ENCODE peak calls at places on chromosomes 1 and 21, in nine cellular contexts. G is ovary, T is upper lobe of right lung, E is SJSA1, H is heart left ventricle, W is body of pancreas, C is adrenal gland, R is mammary epithelial cell, O is cardiac muscle cell. Q is an unnamed sample.
A peak's percentile ranks its signal among the peaks of the same experiment; 100 is the strongest.

GRCh38 chr1:38858833-38859560 is 575 bp downstream of the RRAGC start:
- DNase-seq in G (peak; percentile 63), T (peak; percentile 87), E (peak; percentile 53), H (peak; percentile 70), W (peak; percentile 71), C (peak; percentile 70), R (peak; percentile 94), O (peak; percentile 71), Q (peak; percentile 73)

GRCh38 chr1:17582124-17582768 is 42.7 kb downstream of the ARHGEF10L start:
- DNase-seq in G (no peak), T (no peak), E (no peak), H (no peak), W (peak; percentile 62), C (no peak), R (peak; percentile 36), O (no peak), Q (no peak)

GRCh38 chr21:35006771-35007170 is 42.3 kb downstream of the RUNX1 start:
- DNase-seq in G (no peak), T (no peak), E (no peak), H (no peak), W (no peak), C (no peak), R (no peak), O (no peak), Q (no peak)

GRCh38 chr1:19824541-19824940 is 9.5 kb upstream of the RNF186 start:
- DNase-seq in G (no peak), T (no peak), E (no peak), H (no peak), W (no peak), C (no peak), R (no peak), O (no peak), Q (no peak)

GRCh38 chr21:32392299-32392879 is 423 bp downstream of the URB1 start:
- DNase-seq in G (no peak), T (no peak), E (no peak), H (no peak), W (no peak), C (no peak), R (peak; percentile 24), O (no peak), Q (no peak)

GRCh38 chr1:9730096-9730901 is 78.8 kb downstream of the PIK3CD start:
- DNase-seq in G (no peak), T (peak; percentile 85), E (no peak), H (peak; percentile 55), W (no peak), C (no peak), R (no peak), O (no peak), Q (peak; percentile 39)

GRCh38 chr21:27388835-27389234 is 421.9 kb upstream of the ADAMTS5 start:
- DNase-seq in G (no peak), T (no peak), E (no peak), H (no peak), W (no peak), C (no peak), R (peak; percentile 63), O (no peak), Q (no peak)

GRCh38 chr1:49199564-49199963 is 422.9 kb upstream of the BEND5 start:
- DNase-seq in G (no peak), T (no peak), E (no peak), H (no peak), W (no peak), C (no peak), R (no peak), O (no peak), Q (no peak)

GRCh38 chr1:172394167-172394751 is 26.2 kb upstream of the C1orf105 start:
- DNase-seq in G (no peak), T (no peak), E (no peak), H (peak; percentile 20), W (no peak), C (peak; percentile 31), R (peak; percentile 48), O (no peak), Q (no peak)

GRCh38 chr1:172390620-172391491 is 29.6 kb upstream of the C1orf105 start:
- DNase-seq in G (no peak), T (no peak), E (no peak), H (peak; percentile 28), W (no peak), C (no peak), R (no peak), O (no peak), Q (no peak)

GRCh38 chr1:172394811-172395210 is 25.7 kb upstream of the C1orf105 start:
- DNase-seq in G (no peak), T (no peak), E (no peak), H (no peak), W (no peak), C (no peak), R (no peak), O (no peak), Q (no peak)

GRCh38 chr1:172391972-172392371 is 28.5 kb upstream of the C1orf105 start:
- DNase-seq in G (no peak), T (no peak), E (no peak), H (no peak), W (no peak), C (no peak), R (no peak), O (no peak), Q (no peak)

DNA sequence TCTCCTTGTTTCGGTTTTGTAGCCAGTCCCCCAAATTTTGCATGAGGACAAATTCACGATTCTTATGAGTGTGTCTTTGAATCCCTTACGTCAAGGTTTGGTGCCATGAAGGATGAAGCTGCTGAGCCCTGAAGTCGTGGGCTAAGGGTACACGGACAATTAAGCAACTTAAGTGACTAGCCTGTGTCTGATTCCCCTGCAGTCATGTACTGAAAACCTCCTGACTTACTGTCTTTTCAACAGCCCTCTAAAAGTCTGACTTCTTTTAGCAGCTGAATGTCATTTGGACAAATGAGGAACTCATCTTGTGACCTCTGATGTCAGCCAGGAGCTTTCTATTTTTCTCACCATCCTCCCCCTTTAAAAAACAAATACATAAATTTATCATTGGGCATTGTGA is 27.1 kb upstream of the C1orf105 start:
- DNase-seq in G (no peak), T (no peak), E (no peak), H (no peak), W (no peak), C (no peak), R (no peak), O (no peak), Q (no peak)
- H3K4me1 ChIP-seq in G (peaks cover 5% of the 10 kb centered on the region), T (no peaks in the 10 kb centered on the region), E (peaks cover 24% of the 10 kb centered on the region), H (peaks cover 47% of the 10 kb centered on the region), W (peaks cover 4% of the 10 kb centered on the region), C (peaks cover 51% of the 10 kb centered on the region), R (peaks cover 5% of the 10 kb centered on the region), O (no peaks in the 10 kb centered on the region), Q (no peaks in the 10 kb centered on the region)

GRCh38 chr1:36513676-36514473 is 31.2 kb upstream of the CSF3R start:
- DNase-seq in G (no peak), T (peak; percentile 31), E (no peak), H (no peak), W (no peak), C (no peak), R (no peak), O (no peak), Q (no peak)
- H3K4me3 ChIP-seq in G (no peak overlapping the region), T (no peak overlapping the region), E (no peak overlapping the region), H (no peak overlapping the region), W (no peak overlapping the region), C (no peak overlapping the region), R (no peak overlapping the region), O (no peak overlapping the region), Q (no peak overlapping the region)

DNA sequence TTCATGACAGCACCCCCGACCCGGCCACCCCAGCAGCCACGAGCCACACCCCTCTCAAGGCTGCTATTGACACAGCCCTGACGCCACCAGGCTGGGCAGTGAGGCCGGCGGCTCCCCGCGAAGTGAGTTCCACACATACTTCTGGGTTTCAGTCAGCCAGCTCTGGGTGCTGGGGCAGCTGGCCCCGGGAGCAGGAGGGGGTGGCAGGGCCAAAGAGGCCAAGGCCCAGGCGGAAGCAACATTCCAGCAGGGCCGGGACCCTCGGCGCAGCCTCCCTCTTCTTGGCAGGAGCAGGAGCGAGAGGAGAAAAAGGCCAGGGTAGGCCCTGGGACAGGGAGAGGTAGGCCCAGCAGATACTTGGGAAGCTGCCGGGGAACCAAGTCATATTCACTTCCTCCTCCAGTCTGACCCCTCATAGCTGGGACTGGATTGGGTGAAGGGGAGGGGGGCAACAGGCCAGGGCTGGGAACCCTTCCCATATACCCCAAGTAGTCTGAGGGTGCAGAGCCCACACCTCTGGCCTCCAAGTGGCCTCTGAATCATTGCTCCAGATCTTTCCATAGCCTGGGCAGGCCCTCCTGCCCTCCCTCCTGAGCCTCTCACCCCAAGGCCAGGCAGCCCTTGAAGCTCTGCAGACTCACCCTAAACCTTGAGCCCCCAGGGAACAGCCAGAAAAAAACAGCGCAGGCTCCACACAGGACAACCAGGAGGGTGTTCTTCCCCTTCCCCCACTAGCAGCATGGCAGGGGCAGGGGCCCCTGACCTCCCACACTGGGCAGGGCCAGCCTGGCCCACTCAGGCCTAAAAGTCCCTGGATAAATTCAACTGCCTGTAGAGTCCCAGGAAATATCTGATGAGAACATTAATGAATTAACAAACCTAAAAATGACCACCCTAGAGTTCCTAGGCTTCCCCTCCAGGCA is 5.7 kb downstream of the HSPG2 start:
- DNase-seq in G (peak; percentile 71), T (peak; percentile 89), E (peak; percentile 97), H (peak; percentile 89), W (peak; percentile 73), C (peak; percentile 89), R (peak; percentile 71), O (peak; percentile 64), Q (peak; percentile 63)
- H3K4me1 ChIP-seq in G (peaks cover 38% of the 10 kb centered on the region), T (peaks cover 73% of the 10 kb centered on the region), E (peaks cover 84% of the 10 kb centered on the region), H (peaks cover 76% of the 10 kb centered on the region), W (peaks cover 72% of the 10 kb centered on the region), C (peaks cover 93% of the 10 kb centered on the region), R (peaks cover 49% of the 10 kb centered on the region), O (peaks cover 62% of the 10 kb centered on the region), Q (peaks cover 37% of the 10 kb centered on the region)

GRCh38 chr1:2628933-2629626 is 3.7 kb downstream of the MMEL1 start:
- DNase-seq in G (no peak), T (peak; percentile 63), E (no peak), H (no peak), W (no peak), C (no peak), R (no peak), O (no peak), Q (no peak)

GRCh38 chr1:2629627-2630497 is 3.0 kb downstream of the MMEL1 start:
- DNase-seq in G (no peak), T (peak; percentile 59), E (no peak), H (no peak), W (no peak), C (no peak), R (no peak), O (no peak), Q (no peak)

GRCh38 chr1:2627746-2628145 is 5.1 kb downstream of the MMEL1 start:
- DNase-seq in G (no peak), T (peak; percentile 51), E (no peak), H (no peak), W (no peak), C (no peak), R (no peak), O (no peak), Q (no peak)

GRCh38 chr1:2630498-2631135 is 2.2 kb downstream of the MMEL1 start:
- DNase-seq in G (no peak), T (peak; percentile 6), E (no peak), H (no peak), W (no peak), C (no peak), R (no peak), O (no peak), Q (no peak)

DNA sequence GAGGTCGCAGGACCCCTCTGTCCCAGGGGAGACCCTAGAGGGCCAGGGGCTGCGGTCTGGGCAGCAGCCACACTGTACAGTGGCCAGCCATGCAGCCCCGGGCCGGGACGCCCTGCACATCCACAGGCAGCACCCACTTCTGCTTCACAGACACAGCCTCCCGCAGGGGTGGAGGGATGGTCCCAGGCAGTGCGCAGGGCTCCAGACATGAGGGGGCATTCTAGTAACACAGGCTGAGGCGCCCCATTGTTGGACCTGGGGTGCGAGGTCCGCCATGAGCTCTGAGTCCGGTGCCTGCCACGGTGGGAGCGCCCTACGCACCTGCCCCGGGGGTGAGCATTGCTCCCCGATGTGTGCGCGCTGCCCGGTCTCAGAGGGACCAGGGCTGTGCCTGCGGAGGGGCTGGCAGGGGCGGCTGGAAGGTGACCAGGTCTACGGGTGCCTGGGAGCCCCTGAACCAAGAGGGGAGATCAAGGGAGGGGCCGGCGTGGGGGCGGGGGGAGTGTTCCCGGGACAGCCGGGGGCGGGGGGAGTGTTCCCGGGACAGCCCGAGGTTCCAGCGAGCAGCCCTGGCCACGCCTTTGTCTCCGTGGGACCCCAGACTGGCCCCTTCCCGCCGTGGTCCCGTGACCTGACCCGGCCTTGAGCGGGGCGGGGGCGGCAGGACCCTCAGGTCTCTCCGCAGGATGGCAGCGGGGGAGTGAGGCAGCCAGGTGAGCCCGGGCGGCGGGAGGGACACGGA is 4.5 kb downstream of the MMEL1 start:
- DNase-seq in G (no peak), T (peak; percentile 62), E (no peak), H (no peak), W (no peak), C (no peak), R (no peak), O (no peak), Q (no peak)
- H3K4me3 ChIP-seq in G (no peak overlapping the region), T (no peak overlapping the region), E (no peak overlapping the region), H (no peak overlapping the region), W (no peak overlapping the region), C (no peak overlapping the region), R (no peak overlapping the region), O (no peak overlapping the region), Q (no peak overlapping the region)